ENCODE peak calls at places on chromosomes 13 and 19, in four cellular contexts. C is ELR, P is NCI-H1092 treated with DMSO at 0.1 percent for 48 hours, V is fibroblast of the conjunctiva. O is an unnamed sample.
A peak's percentile ranks its signal among the peaks of the same experiment; 100 is the strongest.

GRCh38 chr19:44653977-44654784 is 10.5 kb downstream of the PVR start:
- DNase-seq in C (peak; percentile 34), P (no peak), V (no peak), O (no peak)

GRCh38 chr13:91318886-91319285 is 28.6 kb upstream of the MIR17HG start:
- DNase-seq in C (no peak), P (no peak), V (no peak), O (no peak)

GRCh38 chr19:48722196-48722708 is 2.7 kb upstream of the MAMSTR start:
- DNase-seq in C (no peak), P (no peak), V (no peak), O (no peak)

GRCh38 chr13:68895696-68896095 is 1211.9 kb upstream of the ATXN8OS start:
- DNase-seq in C (peak; percentile 22), P (no peak), V (no peak), O (no peak)

GRCh38 chr13:109858319-109858718 is 71.9 kb upstream of the IRS2 start:
- DNase-seq in C (peak; percentile 26), P (no peak), V (no peak), O (no peak)

GRCh38 chr19:310781-311496 is 19.7 kb upstream of the PLPP2 start:
- DNase-seq in C (no peak), P (no peak), V (no peak), O (no peak)

GRCh38 chr13:23953860-23954512 is 56.7 kb upstream of the C1QTNF9B start:
- DNase-seq in C (no peak), P (no peak), V (no peak), O (no peak)

GRCh38 chr19:6767357-6768235 is at the start of gene SH2D3A:
- DNase-seq in C (peak; percentile 27), P (no peak), V (no peak), O (peak; percentile 6)

GRCh38 chr19:17041994-17042393 is 15.4 kb upstream of the CPAMD8 start:
- DNase-seq in C (no peak), P (peak; percentile 63), V (no peak), O (no peak)

GRCh38 chr19:2283835-2284507 is 2.0 kb upstream of the PEAK3 start:
- DNase-seq in C (no peak), P (no peak), V (no peak), O (no peak)

GRCh38 chr13:114203536-114203935 is 24.5 kb downstream of the CFAP97D2 start:
- DNase-seq in C (no peak), P (no peak), V (no peak), O (no peak)

O was measured in NCI-H2227 treated with DMSO at 0.1 percent for 48 hours.